ENCODE peak calls at places on chromosome 4, in ten cellular contexts. X, E, W, L, I, B, U, H, G and T are unnamed samples.

GRCh38 chr4:109837014-109837413 is 9.2 kb downstream of the RRH start:
- DNase-seq in L (no peak), W (no peak), G (no peak), U (no peak), H (no peak), X (no peak), I (no peak), E (no peak), B (no peak), T (no peak)

GRCh38 chr4:126850286-126850685 is 782.5 kb upstream of the INTU start:
- DNase-seq in X (no peak), B (peak), I (no peak), G (peak), L (no peak), E (no peak), U (peak), H (peak), W (peak), T (no peak)

GRCh38 chr4:81453024-81453423 is 18.7 kb downstream of the RASGEF1B start:
- DNase-seq in E (no peak), B (no peak), W (no peak), X (no peak), H (no peak), U (no peak), G (no peak), L (no peak), I (no peak), T (no peak)

GRCh38 chr4:87030606-87031441 is 96.0 kb downstream of the AFF1 start:
- DNase-seq in G (no peak), W (peak), I (no peak), H (no peak), X (no peak), E (no peak), L (no peak), U (peak), B (no peak), T (no peak)

GRCh38 chr4:2867758-2868491 is 24.3 kb downstream of the ADD1 start:
- DNase-seq in E (no peak), B (no peak), W (peak), G (peak), L (no peak), I (no peak), H (peak), X (peak), U (no peak), T (no peak)

GRCh38 chr4:23278845-23279244 is 586.1 kb downstream of the GBA3 start:
- DNase-seq in L (no peak), X (no peak), U (no peak), B (no peak), H (no peak), E (no peak), W (no peak), G (no peak), I (no peak), T (no peak)

GRCh38 chr4:142565771-142566170 is 280.3 kb downstream of the INPP4B start:
- DNase-seq in X (no peak), E (no peak), G (no peak), L (no peak), B (no peak), W (no peak), I (no peak), H (no peak), U (no peak), T (no peak)

GRCh38 chr4:174199735-174200134 is 83.7 kb downstream of the FBXO8 start:
- DNase-seq in B (no peak), I (no peak), L (no peak), U (no peak), X (no peak), W (no peak), G (no peak), E (no peak), H (no peak), T (no peak)

GRCh38 chr4:88017516-88018302 is 10.3 kb downstream of the PKD2 start:
- DNase-seq in I (no peak), W (peak), U (peak), L (no peak), X (peak), B (peak), G (no peak), H (peak), E (no peak), T (no peak)

GRCh38 chr4:117203231-117203630 is 117.9 kb upstream of the TRAM1L1 start:
- DNase-seq in X (no peak), H (no peak), G (no peak), W (no peak), B (no peak), U (no peak), L (no peak), E (no peak), I (no peak), T (no peak)

GRCh38 chr4:72055566-72055965 is 23.8 kb downstream of the NPFFR2 start:
- DNase-seq in G (no peak), W (no peak), B (no peak), U (no peak), I (no peak), X (no peak), H (peak), L (no peak), E (no peak), T (no peak)

GRCh38 chr4:140884431-140885058 is 128.4 kb upstream of the TBC1D9 start:
- DNase-seq in B (peak), U (peak), W (peak), I (peak), E (no peak), H (peak), G (peak), L (no peak), X (peak), T (no peak)

GRCh38 chr4:116636917-116637316 is 448.5 kb downstream of the TRAM1L1 start:
- DNase-seq in X (no peak), E (no peak), H (no peak), G (no peak), L (no peak), B (no peak), U (no peak), I (no peak), W (no peak), T (no peak)

GRCh38 chr4:166064706-166065105 is 191.7 kb downstream of the TLL1 start:
- DNase-seq in G (no peak), W (no peak), X (no peak), L (no peak), B (no peak), U (no peak), I (no peak), E (no peak), H (no peak), T (no peak)